ENCODE peak calls at places on chromosome X, in ten cellular contexts. One of them, this sample, is unnamed. For H3K4me1, the result is how much of the 10 kb centered on the place peaks cover.

GRCh38 chrX:94908171-94908570 is 1234.2 kb downstream of the FAM133A start:
- DNase-seq in ovary: no peak
- DNase-seq in right lobe of liver: no peak
- DNase-seq in cardiac muscle cell: no peak
- DNase-seq in tibial artery: no peak
- DNase-seq in GM12878: no peak
- DNase-seq in CD8-positive, alpha-beta T cell: no peak
- DNase-seq in stomach: no peak
- DNase-seq in osteoblast: no peak
- DNase-seq in IMR-90: no peak
- DNase-seq in this sample: no peak

GRCh38 chrX:57595381-57595811 is 3.6 kb downstream of the ZXDB start:
- DNase-seq in ovary: peak
- DNase-seq in right lobe of liver: no peak
- DNase-seq in cardiac muscle cell: no peak
- DNase-seq in tibial artery: no peak
- DNase-seq in GM12878: no peak
- DNase-seq in CD8-positive, alpha-beta T cell: no peak
- DNase-seq in stomach: no peak
- DNase-seq in osteoblast: peak
- DNase-seq in IMR-90: peak
- DNase-seq in this sample: peak

GRCh38 chrX:44945736-44946135 is 72.7 kb downstream of the KDM6A start:
- DNase-seq in ovary: no peak
- DNase-seq in right lobe of liver: no peak
- DNase-seq in cardiac muscle cell: no peak
- DNase-seq in tibial artery: no peak
- DNase-seq in GM12878: no peak
- DNase-seq in CD8-positive, alpha-beta T cell: no peak
- DNase-seq in stomach: no peak
- DNase-seq in osteoblast: no peak
- DNase-seq in IMR-90: no peak
- DNase-seq in this sample: no peak

GRCh38 chrX:7068939-7069367 is 78.6 kb upstream of the STS start:
- DNase-seq in ovary: no peak
- DNase-seq in right lobe of liver: no peak
- DNase-seq in cardiac muscle cell: peak
- DNase-seq in tibial artery: no peak
- DNase-seq in GM12878: no peak
- DNase-seq in CD8-positive, alpha-beta T cell: no peak
- DNase-seq in stomach: no peak
- DNase-seq in osteoblast: no peak
- DNase-seq in IMR-90: no peak
- DNase-seq in this sample: no peak

GRCh38 chrX:110001702-110002299 is 1.1 kb upstream of the TMEM164 start:
- DNase-seq in ovary: no peak
- DNase-seq in right lobe of liver: no peak
- DNase-seq in cardiac muscle cell: no peak
- DNase-seq in tibial artery: no peak
- DNase-seq in GM12878: no peak
- DNase-seq in CD8-positive, alpha-beta T cell: no peak
- DNase-seq in stomach: no peak
- DNase-seq in osteoblast: peak
- DNase-seq in IMR-90: no peak
- DNase-seq in this sample: no peak

GRCh38 chrX:13463608-13464007 is 105.8 kb upstream of the EGFL6 start:
- DNase-seq in ovary: no peak
- DNase-seq in right lobe of liver: no peak
- DNase-seq in cardiac muscle cell: no peak
- DNase-seq in tibial artery: peak
- DNase-seq in GM12878: no peak
- DNase-seq in CD8-positive, alpha-beta T cell: no peak
- DNase-seq in stomach: no peak
- DNase-seq in osteoblast: peak
- DNase-seq in IMR-90: peak
- DNase-seq in this sample: peak

GRCh38 chrX:66408507-66408906 is 230.4 kb downstream of the EDA2R start:
- DNase-seq in ovary: no peak
- DNase-seq in right lobe of liver: no peak
- DNase-seq in cardiac muscle cell: no peak
- DNase-seq in tibial artery: no peak
- DNase-seq in GM12878: peak
- DNase-seq in CD8-positive, alpha-beta T cell: no peak
- DNase-seq in stomach: no peak
- DNase-seq in osteoblast: no peak
- DNase-seq in IMR-90: no peak
- DNase-seq in this sample: no peak

GRCh38 chrX:86021652-86022289 is 25.6 kb downstream of the CHM start:
- DNase-seq in ovary: no peak
- DNase-seq in right lobe of liver: no peak
- DNase-seq in cardiac muscle cell: no peak
- DNase-seq in tibial artery: no peak
- DNase-seq in GM12878: no peak
- DNase-seq in CD8-positive, alpha-beta T cell: no peak
- DNase-seq in stomach: no peak
- DNase-seq in osteoblast: no peak
- DNase-seq in IMR-90: no peak
- DNase-seq in this sample: no peak

GRCh38 chrX:39703307-39703706 is 394.5 kb downstream of the BCOR start:
- DNase-seq in ovary: no peak
- DNase-seq in right lobe of liver: no peak
- DNase-seq in cardiac muscle cell: no peak
- DNase-seq in tibial artery: no peak
- DNase-seq in GM12878: no peak
- DNase-seq in CD8-positive, alpha-beta T cell: no peak
- DNase-seq in stomach: no peak
- DNase-seq in osteoblast: no peak
- DNase-seq in IMR-90: no peak
- DNase-seq in this sample: no peak

GRCh38 chrX:150361777-150362351 is 1.3 kb upstream of the MAMLD1 start:
- DNase-seq in ovary: peak
- DNase-seq in right lobe of liver: peak
- DNase-seq in cardiac muscle cell: no peak
- DNase-seq in tibial artery: peak
- DNase-seq in GM12878: no peak
- DNase-seq in CD8-positive, alpha-beta T cell: no peak
- DNase-seq in stomach: no peak
- DNase-seq in osteoblast: peak
- DNase-seq in IMR-90: peak
- DNase-seq in this sample: no peak

GRCh38 chrX:20204354-20204753 is 62.4 kb downstream of the RPS6KA3 start:
- DNase-seq in ovary: no peak
- DNase-seq in right lobe of liver: no peak
- DNase-seq in cardiac muscle cell: no peak
- DNase-seq in tibial artery: no peak
- DNase-seq in GM12878: no peak
- DNase-seq in CD8-positive, alpha-beta T cell: no peak
- DNase-seq in stomach: no peak
- DNase-seq in osteoblast: no peak
- DNase-seq in IMR-90: no peak
- DNase-seq in this sample: no peak
- H3K27ac ChIP-seq in ovary: no peak
- H3K27ac ChIP-seq in right lobe of liver: no peak
- H3K27ac ChIP-seq in cardiac muscle cell: no peak
- H3K27ac ChIP-seq in tibial artery: no peak
- H3K27ac ChIP-seq in GM12878: no peak
- H3K27ac ChIP-seq in CD8-positive, alpha-beta T cell: no peak
- H3K27ac ChIP-seq in stomach: no peak
- H3K27ac ChIP-seq in osteoblast: no peak
- H3K27ac ChIP-seq in IMR-90: no peak
- H3K27ac ChIP-seq in this sample: no peak

GRCh38 chrX:115968436-115969252 is 201.9 kb upstream of the AGTR2 start:
- DNase-seq in ovary: peak
- DNase-seq in right lobe of liver: peak
- DNase-seq in cardiac muscle cell: peak
- DNase-seq in tibial artery: no peak
- DNase-seq in GM12878: no peak
- DNase-seq in CD8-positive, alpha-beta T cell: no peak
- DNase-seq in stomach: no peak
- DNase-seq in osteoblast: no peak
- DNase-seq in IMR-90: no peak
- DNase-seq in this sample: peak
- TF ChIP-seq CTCF in ovary: no peak
- TF ChIP-seq CTCF in right lobe of liver: no peak
- TF ChIP-seq CTCF in cardiac muscle cell: peak
- TF ChIP-seq CTCF in tibial artery: no peak
- TF ChIP-seq CTCF in GM12878: no peak
- TF ChIP-seq CTCF in CD8-positive, alpha-beta T cell: no peak
- TF ChIP-seq CTCF in stomach: no peak
- TF ChIP-seq CTCF in osteoblast: no peak
- TF ChIP-seq CTCF in IMR-90: no peak
- TF ChIP-seq CTCF in this sample: peak

GRCh38 chrX:154309041-154309775 is 13.6 kb downstream of the TKTL1 start:
- DNase-seq in ovary: no peak
- DNase-seq in right lobe of liver: no peak
- DNase-seq in cardiac muscle cell: no peak
- DNase-seq in tibial artery: no peak
- DNase-seq in GM12878: no peak
- DNase-seq in CD8-positive, alpha-beta T cell: no peak
- DNase-seq in stomach: no peak
- DNase-seq in osteoblast: peak
- DNase-seq in IMR-90: no peak
- DNase-seq in this sample: no peak
- H3K4me1 ChIP-seq in ovary: under half
- H3K4me1 ChIP-seq in right lobe of liver: under half
- H3K4me1 ChIP-seq in cardiac muscle cell: under half
- H3K4me1 ChIP-seq in tibial artery: under half
- H3K4me1 ChIP-seq in GM12878: under half
- H3K4me1 ChIP-seq in CD8-positive, alpha-beta T cell: under half
- H3K4me1 ChIP-seq in stomach: under half
- H3K4me1 ChIP-seq in osteoblast: under half
- H3K4me1 ChIP-seq in IMR-90: under half
- H3K4me1 ChIP-seq in this sample: under half

GRCh38 chrX:108224727-108225455 is 133.3 kb downstream of the ATG4A start:
- DNase-seq in ovary: no peak
- DNase-seq in right lobe of liver: no peak
- DNase-seq in cardiac muscle cell: peak
- DNase-seq in tibial artery: no peak
- DNase-seq in GM12878: peak
- DNase-seq in CD8-positive, alpha-beta T cell: no peak
- DNase-seq in stomach: no peak
- DNase-seq in osteoblast: no peak
- DNase-seq in IMR-90: peak
- DNase-seq in this sample: no peak
- H3K27ac ChIP-seq in ovary: no peak
- H3K27ac ChIP-seq in right lobe of liver: no peak
- H3K27ac ChIP-seq in cardiac muscle cell: no peak
- H3K27ac ChIP-seq in tibial artery: peak
- H3K27ac ChIP-seq in GM12878: no peak
- H3K27ac ChIP-seq in CD8-positive, alpha-beta T cell: no peak
- H3K27ac ChIP-seq in stomach: no peak
- H3K27ac ChIP-seq in osteoblast: no peak
- H3K27ac ChIP-seq in IMR-90: peak
- H3K27ac ChIP-seq in this sample: no peak

This sample was measured in foreskin keratinocyte.